ENCODE peak calls at places on chromosomes 13 and 19, in seven cellular contexts. One of them, this sample, is unnamed.

GRCh38 chr19:9858766-9859165 is 23.6 kb downstream of the PIN1 start:
- DNase-seq in fibroblast of lung: no peak
- DNase-seq in astrocyte: no peak
- DNase-seq in DND-41: no peak
- DNase-seq in colonic mucosa: no peak
- DNase-seq in MM.1S: no peak
- DNase-seq in endodermal cell: no peak
- DNase-seq in this sample: no peak

GRCh38 chr13:20664304-20664703 is 39.2 kb upstream of the IL17D start:
- DNase-seq in fibroblast of lung: no peak
- DNase-seq in astrocyte: no peak
- DNase-seq in DND-41: no peak
- DNase-seq in colonic mucosa: no peak
- DNase-seq in MM.1S: no peak
- DNase-seq in endodermal cell: no peak
- DNase-seq in this sample: no peak

GRCh38 chr19:3178377-3178972 is at the start of gene S1PR4:
- DNase-seq in fibroblast of lung: no peak
- DNase-seq in astrocyte: no peak
- DNase-seq in DND-41: peak; percentile 81
- DNase-seq in colonic mucosa: no peak
- DNase-seq in MM.1S: no peak
- DNase-seq in endodermal cell: no peak
- DNase-seq in this sample: no peak

GRCh38 chr19:33662391-33662790 is 40.6 kb downstream of the CHST8 start:
- DNase-seq in fibroblast of lung: no peak
- DNase-seq in astrocyte: no peak
- DNase-seq in DND-41: no peak
- DNase-seq in colonic mucosa: no peak
- DNase-seq in MM.1S: no peak
- DNase-seq in endodermal cell: no peak
- DNase-seq in this sample: no peak

GRCh38 chr19:48540110-48540509 is 11.9 kb upstream of the SULT2B1 start:
- DNase-seq in fibroblast of lung: no peak
- DNase-seq in astrocyte: no peak
- DNase-seq in DND-41: no peak
- DNase-seq in colonic mucosa: no peak
- DNase-seq in MM.1S: no peak
- DNase-seq in endodermal cell: no peak
- DNase-seq in this sample: peak; percentile 16

GRCh38 chr13:113216165-113217056 is 7.0 kb downstream of the CUL4A start:
- DNase-seq in fibroblast of lung: peak; percentile 84
- DNase-seq in astrocyte: peak; percentile 78
- DNase-seq in DND-41: no peak
- DNase-seq in colonic mucosa: peak; percentile 40
- DNase-seq in MM.1S: no peak
- DNase-seq in endodermal cell: peak; percentile 74
- DNase-seq in this sample: peak; percentile 85

GRCh38 chr19:21569497-21569870 is 64.1 kb downstream of the ZNF429 start:
- DNase-seq in fibroblast of lung: peak; percentile 60
- DNase-seq in astrocyte: peak; percentile 46
- DNase-seq in DND-41: peak; percentile 79
- DNase-seq in colonic mucosa: peak; percentile 57
- DNase-seq in MM.1S: no peak
- DNase-seq in endodermal cell: no peak
- DNase-seq in this sample: peak; percentile 75

GRCh38 chr19:50896591-50897190 is 14.5 kb downstream of the KLK4 start:
- DNase-seq in fibroblast of lung: peak; percentile 12
- DNase-seq in astrocyte: peak; percentile 8
- DNase-seq in DND-41: no peak
- DNase-seq in colonic mucosa: no peak
- DNase-seq in MM.1S: no peak
- DNase-seq in endodermal cell: no peak
- DNase-seq in this sample: peak; percentile 67

GRCh38 chr19:56119585-56119978 is 1.5 kb downstream of the ZNF787 start:
- DNase-seq in fibroblast of lung: peak; percentile 42
- DNase-seq in astrocyte: no peak
- DNase-seq in DND-41: no peak
- DNase-seq in colonic mucosa: peak; percentile 81
- DNase-seq in MM.1S: no peak
- DNase-seq in endodermal cell: no peak
- DNase-seq in this sample: peak; percentile 71

GRCh38 chr13:112210401-112210800 is 143.5 kb downstream of the SOX1 start:
- DNase-seq in fibroblast of lung: no peak
- DNase-seq in astrocyte: no peak
- DNase-seq in DND-41: no peak
- DNase-seq in colonic mucosa: no peak
- DNase-seq in MM.1S: no peak
- DNase-seq in endodermal cell: peak; percentile 80
- DNase-seq in this sample: no peak

GRCh38 chr13:111604087-111604486 is 283.6 kb downstream of the TEX29 start:
- DNase-seq in fibroblast of lung: no peak
- DNase-seq in astrocyte: no peak
- DNase-seq in DND-41: no peak
- DNase-seq in colonic mucosa: no peak
- DNase-seq in MM.1S: no peak
- DNase-seq in endodermal cell: peak; percentile 73
- DNase-seq in this sample: no peak

GRCh38 chr13:73110814-73111213 is 52.0 kb downstream of the KLF5 start:
- DNase-seq in fibroblast of lung: no peak
- DNase-seq in astrocyte: no peak
- DNase-seq in DND-41: no peak
- DNase-seq in colonic mucosa: no peak
- DNase-seq in MM.1S: no peak
- DNase-seq in endodermal cell: peak; percentile 53
- DNase-seq in this sample: no peak

GRCh38 chr19:35031072-35031881 is 1.0 kb downstream of the SCN1B start:
- DNase-seq in fibroblast of lung: peak; percentile 32
- DNase-seq in astrocyte: peak; percentile 14
- DNase-seq in DND-41: no peak
- DNase-seq in colonic mucosa: no peak
- DNase-seq in MM.1S: no peak
- DNase-seq in endodermal cell: peak; percentile 81
- DNase-seq in this sample: peak; percentile 50

GRCh38 chr13:51838235-51838846 is 6.6 kb downstream of the TMEM272 start:
- DNase-seq in fibroblast of lung: peak; percentile 83
- DNase-seq in astrocyte: peak; percentile 75
- DNase-seq in DND-41: no peak
- DNase-seq in colonic mucosa: no peak
- DNase-seq in MM.1S: no peak
- DNase-seq in endodermal cell: no peak
- DNase-seq in this sample: peak; percentile 94

GRCh38 chr13:81409284-81409683 is 1068.4 kb upstream of the SPRY2 start:
- DNase-seq in fibroblast of lung: no peak
- DNase-seq in astrocyte: no peak
- DNase-seq in DND-41: no peak
- DNase-seq in colonic mucosa: no peak
- DNase-seq in MM.1S: no peak
- DNase-seq in endodermal cell: no peak
- DNase-seq in this sample: no peak

GRCh38 chr19:29118384-29118783 is 94.6 kb downstream of the UQCRFS1 start:
- DNase-seq in fibroblast of lung: no peak
- DNase-seq in astrocyte: no peak
- DNase-seq in DND-41: no peak
- DNase-seq in colonic mucosa: no peak
- DNase-seq in MM.1S: no peak
- DNase-seq in endodermal cell: no peak
- DNase-seq in this sample: no peak

GRCh38 chr13:46490129-46490528 is 62.8 kb upstream of the LRCH1 start:
- DNase-seq in fibroblast of lung: no peak
- DNase-seq in astrocyte: no peak
- DNase-seq in DND-41: no peak
- DNase-seq in colonic mucosa: no peak
- DNase-seq in MM.1S: no peak
- DNase-seq in endodermal cell: peak; percentile 70
- DNase-seq in this sample: no peak

GRCh38 chr13:52849727-52850395 is 1.4 kb upstream of the PCDH8 start:
- DNase-seq in fibroblast of lung: no peak
- DNase-seq in astrocyte: no peak
- DNase-seq in DND-41: no peak
- DNase-seq in colonic mucosa: no peak
- DNase-seq in MM.1S: no peak
- DNase-seq in endodermal cell: peak; percentile 61
- DNase-seq in this sample: no peak

DNA sequence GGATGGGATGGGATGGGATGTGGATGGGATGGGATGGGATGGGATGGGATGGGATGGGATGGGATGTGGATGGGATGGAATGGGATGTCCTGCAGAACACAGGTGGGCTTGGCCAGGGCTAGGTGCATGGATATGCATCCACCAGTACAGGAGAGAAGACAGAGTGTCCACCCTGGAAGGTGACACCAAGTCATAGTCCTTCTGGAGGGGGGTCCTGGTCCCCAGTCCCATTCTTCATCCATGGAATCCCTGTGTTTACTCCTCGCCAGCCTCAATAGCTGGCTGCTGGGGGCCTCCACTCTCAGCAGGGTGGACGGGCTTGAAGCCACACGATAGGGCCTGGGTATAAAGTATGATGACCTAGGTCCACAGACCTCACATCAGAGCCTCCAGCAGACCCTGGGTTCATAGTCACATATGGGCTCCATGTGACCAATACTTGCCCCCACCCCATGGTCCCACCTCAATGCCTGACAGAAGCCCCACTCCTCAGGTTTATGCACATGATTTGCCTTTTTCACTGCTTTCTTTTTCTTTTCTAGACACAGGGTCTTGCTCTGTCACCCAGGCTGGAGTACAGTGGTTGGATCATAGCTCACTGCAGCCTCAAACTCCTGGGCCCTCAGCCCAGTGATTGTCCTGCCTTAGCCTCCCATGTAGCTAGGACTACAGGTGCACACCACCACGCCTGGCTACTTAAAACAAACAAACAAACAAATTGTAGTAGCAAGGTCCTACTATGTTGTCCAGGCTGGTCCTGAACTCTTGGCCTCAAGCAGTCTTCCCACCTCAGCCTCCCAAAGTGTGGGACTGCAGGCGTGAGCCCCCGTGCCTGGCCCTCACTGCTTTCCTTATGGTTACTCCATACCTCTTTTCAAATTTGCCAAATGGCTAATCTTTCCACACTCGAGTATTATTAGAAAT is 39.9 kb downstream of the RFX2 start:
- DNase-seq in fibroblast of lung: no peak
- DNase-seq in astrocyte: no peak
- DNase-seq in DND-41: no peak
- DNase-seq in colonic mucosa: peak; percentile 10
- DNase-seq in MM.1S: no peak
- DNase-seq in endodermal cell: no peak
- DNase-seq in this sample: no peak
- H3K27ac ChIP-seq in fibroblast of lung: peak overlapping the region; percentile 73
- H3K27ac ChIP-seq in astrocyte: peak overlapping the region; percentile 52
- H3K27ac ChIP-seq in DND-41: no peak overlapping the region
- H3K27ac ChIP-seq in colonic mucosa: no peak overlapping the region
- H3K27ac ChIP-seq in MM.1S: no peak overlapping the region
- H3K27ac ChIP-seq in endodermal cell: no peak overlapping the region
- H3K27ac ChIP-seq in this sample: peak overlapping the region; percentile 92

DNA sequence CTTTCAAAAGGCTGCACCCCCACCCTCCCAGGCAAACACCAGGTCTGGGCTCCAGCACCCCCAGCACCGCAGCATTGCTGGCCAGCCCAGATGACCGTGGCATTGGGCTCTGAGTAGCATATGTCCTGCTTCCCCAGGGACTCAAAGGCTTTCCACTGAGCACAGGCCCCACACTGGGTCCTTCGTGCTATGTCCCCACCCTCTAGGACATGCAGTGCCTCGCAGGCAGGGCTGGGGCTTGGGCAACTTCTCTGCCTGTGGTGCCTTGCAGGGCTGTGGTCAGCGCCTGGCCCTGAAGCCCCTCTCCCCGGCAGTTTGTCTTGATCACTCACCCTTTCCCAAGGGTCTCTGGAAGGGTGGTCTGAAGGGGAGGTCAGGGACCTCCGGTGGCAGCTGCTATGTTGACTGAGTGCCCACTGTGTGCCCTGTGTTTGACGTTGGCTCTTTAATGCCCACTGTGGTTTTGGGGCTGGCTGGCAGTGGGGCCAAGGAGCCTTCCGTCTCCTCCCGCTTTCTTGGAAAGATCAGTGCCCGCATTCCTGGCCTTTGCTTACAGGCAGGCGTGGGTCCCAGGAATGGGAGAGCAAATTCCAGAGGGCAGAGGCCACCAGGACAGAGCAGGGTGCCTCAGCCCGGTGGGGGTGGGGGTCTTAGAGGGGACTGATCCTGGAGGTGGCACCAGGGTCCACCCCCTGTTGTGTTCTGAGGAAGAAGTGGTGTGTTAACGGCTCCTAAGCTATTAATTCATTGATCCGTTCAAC is 20.3 kb upstream of the CRTC1 start:
- DNase-seq in fibroblast of lung: no peak
- DNase-seq in astrocyte: no peak
- DNase-seq in DND-41: no peak
- DNase-seq in colonic mucosa: no peak
- DNase-seq in MM.1S: no peak
- DNase-seq in endodermal cell: peak; percentile 58
- DNase-seq in this sample: no peak
- H3K4me1 ChIP-seq in fibroblast of lung: peaks cover 30% of the 10 kb centered on the region
- H3K4me1 ChIP-seq in astrocyte: peaks cover 32% of the 10 kb centered on the region
- H3K4me1 ChIP-seq in DND-41: no peaks in the 10 kb centered on the region
- H3K4me1 ChIP-seq in colonic mucosa: no peaks in the 10 kb centered on the region
- H3K4me1 ChIP-seq in MM.1S: no peaks in the 10 kb centered on the region
- H3K4me1 ChIP-seq in endodermal cell: no peaks in the 10 kb centered on the region
- H3K4me1 ChIP-seq in this sample: no peaks in the 10 kb centered on the region

DNA sequence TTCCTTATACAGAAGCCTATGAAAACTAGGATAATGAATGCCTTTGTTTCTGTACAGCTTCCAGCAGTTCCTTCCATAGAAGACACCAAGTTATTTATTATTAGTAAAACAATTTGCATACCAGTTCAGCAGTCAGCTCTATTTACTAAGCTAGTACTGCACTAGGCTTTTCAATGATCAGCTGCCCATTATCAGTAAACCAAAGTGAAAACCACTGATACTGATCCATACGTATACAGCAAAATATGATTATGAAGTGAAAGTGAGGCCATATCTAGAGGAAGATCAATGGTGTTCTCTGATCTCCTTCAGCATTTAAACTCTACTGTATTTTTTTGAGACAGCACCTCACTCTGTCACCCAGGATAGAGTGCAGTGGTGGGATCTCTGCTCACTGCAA is 3.2 kb downstream of the TPT1 start:
- DNase-seq in fibroblast of lung: no peak
- DNase-seq in astrocyte: no peak
- DNase-seq in DND-41: no peak
- DNase-seq in colonic mucosa: no peak
- DNase-seq in MM.1S: no peak
- DNase-seq in endodermal cell: no peak
- DNase-seq in this sample: no peak
- H3K9ac ChIP-seq in fibroblast of lung: no peak overlapping the region
- H3K9ac ChIP-seq in astrocyte: peak overlapping the region; percentile 99
- H3K9ac ChIP-seq in DND-41: no peak overlapping the region
- H3K9ac ChIP-seq in colonic mucosa: no peak overlapping the region
- H3K9ac ChIP-seq in MM.1S: no peak overlapping the region
- H3K9ac ChIP-seq in endodermal cell: no peak overlapping the region
- H3K9ac ChIP-seq in this sample: peak overlapping the region; percentile 99

DNA sequence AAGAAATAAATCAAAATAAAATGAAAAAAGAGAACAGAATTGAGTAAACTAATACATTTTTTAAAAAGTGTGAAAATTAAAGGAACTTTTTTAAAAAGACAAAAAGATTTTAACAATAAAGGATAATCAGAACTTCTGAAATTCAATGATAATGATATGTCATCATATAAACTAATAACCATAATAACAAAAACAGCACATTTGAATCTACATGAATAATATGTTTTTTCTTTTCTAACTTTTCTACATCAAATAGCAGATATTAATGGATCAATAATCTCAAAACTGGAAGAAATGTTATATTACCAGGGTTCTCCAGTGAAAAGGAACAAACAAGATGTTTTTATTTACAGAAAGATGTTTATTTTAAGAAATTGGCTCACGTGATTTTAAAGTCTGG is 903.3 kb upstream of the MIR17HG start:
- DNase-seq in fibroblast of lung: no peak
- DNase-seq in astrocyte: no peak
- DNase-seq in DND-41: no peak
- DNase-seq in colonic mucosa: no peak
- DNase-seq in MM.1S: no peak
- DNase-seq in endodermal cell: no peak
- DNase-seq in this sample: no peak
- H3K27ac ChIP-seq in fibroblast of lung: peak overlapping the region; percentile 18
- H3K27ac ChIP-seq in astrocyte: peak overlapping the region; percentile 52
- H3K27ac ChIP-seq in DND-41: no peak overlapping the region
- H3K27ac ChIP-seq in colonic mucosa: no peak overlapping the region
- H3K27ac ChIP-seq in MM.1S: no peak overlapping the region
- H3K27ac ChIP-seq in endodermal cell: no peak overlapping the region
- H3K27ac ChIP-seq in this sample: no peak overlapping the region